ENCODE peak calls at places on chromosomes 1 and 21, in seven cellular contexts. K is stimulated activated CD8-positive, alpha-beta memory T cell treated with anti-CD3 and anti-CD28 coated beads, Interleukin-7, amount 100 ng/mL, for 4 hours; H is T-helper 1 cell; J is fibroblast of gingiva; G is ascending aorta; C is MM.1S; M is left ventricle myocardium superior. X is an unnamed sample.

GRCh38 chr1:92210701-92211100 is 7.0 kb upstream of the C1orf146 start:
- DNase-seq in M (no peak), H (no peak), J (no peak), C (no peak), G (no peak), K (no peak), X (no peak)

GRCh38 chr1:239606850-239607400 is 220.6 kb downstream of the CHRM3 start:
- DNase-seq in K (no peak), J (no peak), G (no peak), M (no peak), H (no peak), C (no peak), X (no peak)

GRCh38 chr21:44299458-44300261 is at the start of gene PFKL:
- DNase-seq in C (peak; percentile 98), M (peak; percentile 86), K (no peak), H (no peak), J (peak; percentile 60), G (no peak), X (peak; percentile 44)

GRCh38 chr1:247370786-247371732 is 39.4 kb upstream of the ZNF496 start:
- DNase-seq in C (no peak), J (no peak), G (no peak), H (no peak), M (no peak), K (no peak), X (no peak)

GRCh38 chr21:32807717-32808380 is 36.3 kb upstream of the PAXBP1 start:
- DNase-seq in M (no peak), J (peak; percentile 80), G (no peak), H (no peak), K (no peak), C (no peak), X (no peak)

GRCh38 chr1:8987881-8988617 is 38.2 kb downstream of the SLC2A7 start:
- DNase-seq in C (peak; percentile 26), H (no peak), G (no peak), J (peak; percentile 14), M (peak; percentile 78), K (peak; percentile 35), X (no peak)

GRCh38 chr1:39895731-39896480 is 5.8 kb downstream of the MYCL start:
- DNase-seq in K (no peak), G (no peak), H (no peak), J (no peak), C (no peak), M (no peak), X (no peak)

GRCh38 chr1:156804572-156805243 is 11.9 kb downstream of the SH2D2A start:
- DNase-seq in M (no peak), C (no peak), K (no peak), G (no peak), H (no peak), J (no peak), X (no peak)

GRCh38 chr1:91282695-91283420 is 121.8 kb downstream of the HFM1 start:
- DNase-seq in C (peak; percentile 65), J (peak; percentile 71), K (no peak), H (no peak), G (no peak), M (peak; percentile 34), X (no peak)

GRCh38 chr1:77484334-77484733 is 198.1 kb downstream of the ZZZ3 start:
- DNase-seq in H (no peak), C (no peak), M (no peak), J (no peak), G (no peak), K (no peak), X (no peak)

GRCh38 chr21:45020629-45021427 is 53.6 kb upstream of the ADARB1 start:
- DNase-seq in M (peak; percentile 26), J (no peak), G (peak; percentile 8), K (no peak), H (no peak), C (no peak), X (peak; percentile 33)